ENCODE peak calls at places on chromosomes 1 and 21, in eight cellular contexts. R, U, G, Q, C, Z, J and D are unnamed samples.

GRCh38 chr1:46551597-46552095 is at the start of gene KNCN:
- DNase-seq in R (no peak), J (no peak), U (no peak), Z (no peak), Q (no peak), C (no peak), G (no peak), D (no peak)

GRCh38 chr1:112297536-112297935 is 98.5 kb upstream of the CTTNBP2NL start:
- DNase-seq in J (no peak), C (no peak), U (no peak), R (no peak), Z (no peak), Q (no peak), G (no peak), D (no peak)

GRCh38 chr1:24294228-24294672 is 24.9 kb upstream of the GRHL3 start:
- DNase-seq in J (no peak), R (peak), G (no peak), U (peak), Q (no peak), C (no peak), Z (no peak), D (no peak)

GRCh38 chr1:67484492-67484891 is 54.3 kb upstream of the SERBP1 start:
- DNase-seq in U (no peak), Z (no peak), J (no peak), C (no peak), G (no peak), R (no peak), Q (no peak), D (no peak)

GRCh38 chr1:9058465-9058864 is 11.0 kb downstream of the SLC2A5 start:
- DNase-seq in U (no peak), C (no peak), G (no peak), R (no peak), Q (no peak), Z (no peak), J (no peak), D (no peak)

GRCh38 chr21:41410361-41410760 is 15.7 kb upstream of the MX1 start:
- DNase-seq in J (no peak), R (no peak), Q (no peak), Z (no peak), G (no peak), U (no peak), C (no peak), D (no peak)

GRCh38 chr21:35231115-35231514 is 182.0 kb upstream of the RUNX1 start:
- DNase-seq in Q (no peak), U (no peak), Z (no peak), R (no peak), C (no peak), G (no peak), J (no peak), D (no peak)

GRCh38 chr1:217274927-217275616 is 355.8 kb downstream of the GPATCH2 start:
- DNase-seq in R (peak), Z (no peak), C (no peak), J (no peak), G (no peak), U (peak), Q (no peak), D (no peak)

GRCh38 chr1:53959664-53960250 is 13.6 kb downstream of the LRRC42 start:
- DNase-seq in C (no peak), J (no peak), Z (peak), R (no peak), Q (no peak), G (no peak), U (no peak), D (no peak)

GRCh38 chr1:31577515-31578191 is 1.3 kb downstream of the TINAGL1 start:
- DNase-seq in G (no peak), R (no peak), Z (no peak), U (no peak), Q (no peak), J (no peak), C (no peak), D (peak)

GRCh38 chr1:215568287-215568692 is 1.2 kb downstream of the KCTD3 start:
- DNase-seq in J (no peak), G (no peak), U (peak), Z (peak), C (no peak), R (peak), Q (no peak), D (no peak)

GRCh38 chr1:202304370-202304769 is 37.4 kb downstream of the UBE2T start:
- DNase-seq in Q (no peak), G (no peak), J (no peak), R (no peak), C (no peak), U (no peak), Z (no peak), D (no peak)

GRCh38 chr1:19775317-19775716 is 24.4 kb downstream of the TMCO4 start:
- DNase-seq in U (no peak), R (no peak), C (no peak), Z (no peak), J (no peak), Q (no peak), G (no peak), D (no peak)

GRCh38 chr1:247441621-247442020 is 16.3 kb downstream of the OR2B11 start:
- DNase-seq in J (no peak), C (no peak), Z (no peak), Q (no peak), R (no peak), U (no peak), G (no peak), D (no peak)

GRCh38 chr1:191074877-191075276 is 597.2 kb upstream of the BRINP3 start:
- DNase-seq in C (no peak), G (no peak), Q (no peak), R (no peak), U (no peak), J (no peak), Z (no peak), D (no peak)

GRCh38 chr1:192633533-192634258 is 2.3 kb upstream of the RGS13 start:
- DNase-seq in J (no peak), Q (no peak), C (no peak), Z (no peak), G (no peak), R (no peak), U (peak), D (no peak)

GRCh38 chr1:115727706-115728249 is 40.7 kb downstream of the CASQ2 start:
- DNase-seq in R (peak), C (peak), Z (no peak), U (peak), J (no peak), G (peak), Q (no peak), D (no peak)

GRCh38 chr1:49351744-49352143 is 575.1 kb upstream of the BEND5 start:
- DNase-seq in Z (no peak), G (no peak), C (no peak), J (no peak), R (no peak), U (no peak), Q (no peak), D (no peak)

GRCh38 chr1:184075040-184076029 is 23.8 kb downstream of the TSEN15 start:
- DNase-seq in Q (no peak), U (peak), R (no peak), G (no peak), C (no peak), Z (peak), J (no peak), D (no peak)

DNA sequence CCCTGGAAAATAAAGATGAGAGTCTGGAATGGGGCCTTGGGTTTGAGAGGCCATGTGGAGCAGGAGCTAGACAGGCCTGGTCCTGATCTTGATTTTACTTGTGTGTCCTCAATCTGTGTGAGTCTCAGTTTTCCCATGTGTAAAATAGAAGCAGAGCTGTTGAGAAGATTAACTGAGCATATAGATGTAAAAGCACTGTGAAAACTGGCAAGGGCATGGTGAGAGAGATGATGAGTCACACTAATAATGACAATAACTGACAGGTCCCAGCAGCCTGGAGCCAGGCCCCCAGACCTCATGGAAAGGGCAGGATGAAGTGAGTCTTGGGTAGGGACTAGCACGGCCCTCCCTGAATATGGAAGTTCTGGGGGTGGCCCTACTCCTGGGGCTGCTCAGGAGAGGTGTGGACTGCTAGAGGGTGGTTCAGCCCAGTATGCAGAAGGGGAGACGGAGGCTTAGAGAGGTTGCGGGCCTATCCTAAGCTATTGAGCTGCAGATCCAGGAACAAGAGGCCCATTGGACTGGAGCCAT is 2.8 kb upstream of the AHDC1 start:
- DNase-seq in C (no peak), U (no peak), R (no peak), Z (no peak), G (no peak), Q (no peak), J (no peak), D (no peak)
- TF ChIP-seq CTCF in C (no peak), U (no peak), R (no peak), Z (no peak), G (no peak), Q (no peak), J (no peak), D (peak)

GRCh38 chr1:183022202-183023145 is 746 bp upstream of the LAMC1 start:
- DNase-seq in C (peak), U (peak), J (no peak), Z (peak), Q (peak), G (peak), R (peak), D (peak)

GRCh38 chr1:183023146-183023600 is at the start of gene LAMC1:
- DNase-seq in C (peak), G (peak), R (peak), U (peak), Z (peak), Q (peak), J (no peak), D (peak)

GRCh38 chr1:183021405-183022201 is 1.6 kb upstream of the LAMC1 start:
- DNase-seq in C (no peak), J (no peak), U (no peak), G (no peak), Q (no peak), Z (no peak), R (no peak), D (no peak)

GRCh38 chr1:183024352-183025337 is 1.4 kb downstream of the LAMC1 start:
- DNase-seq in Q (no peak), R (no peak), U (no peak), C (no peak), Z (no peak), G (no peak), J (no peak), D (no peak)

GRCh38 chr1:183023601-183024351 is 556 bp downstream of the LAMC1 start:
- DNase-seq in Z (peak), Q (peak), R (no peak), U (no peak), G (peak), J (no peak), C (peak), D (peak)
- TF ChIP-seq CTCF in Z (peak), Q (no peak), R (peak), U (peak), G (peak), J (no peak), C (peak), D (peak)

DNA sequence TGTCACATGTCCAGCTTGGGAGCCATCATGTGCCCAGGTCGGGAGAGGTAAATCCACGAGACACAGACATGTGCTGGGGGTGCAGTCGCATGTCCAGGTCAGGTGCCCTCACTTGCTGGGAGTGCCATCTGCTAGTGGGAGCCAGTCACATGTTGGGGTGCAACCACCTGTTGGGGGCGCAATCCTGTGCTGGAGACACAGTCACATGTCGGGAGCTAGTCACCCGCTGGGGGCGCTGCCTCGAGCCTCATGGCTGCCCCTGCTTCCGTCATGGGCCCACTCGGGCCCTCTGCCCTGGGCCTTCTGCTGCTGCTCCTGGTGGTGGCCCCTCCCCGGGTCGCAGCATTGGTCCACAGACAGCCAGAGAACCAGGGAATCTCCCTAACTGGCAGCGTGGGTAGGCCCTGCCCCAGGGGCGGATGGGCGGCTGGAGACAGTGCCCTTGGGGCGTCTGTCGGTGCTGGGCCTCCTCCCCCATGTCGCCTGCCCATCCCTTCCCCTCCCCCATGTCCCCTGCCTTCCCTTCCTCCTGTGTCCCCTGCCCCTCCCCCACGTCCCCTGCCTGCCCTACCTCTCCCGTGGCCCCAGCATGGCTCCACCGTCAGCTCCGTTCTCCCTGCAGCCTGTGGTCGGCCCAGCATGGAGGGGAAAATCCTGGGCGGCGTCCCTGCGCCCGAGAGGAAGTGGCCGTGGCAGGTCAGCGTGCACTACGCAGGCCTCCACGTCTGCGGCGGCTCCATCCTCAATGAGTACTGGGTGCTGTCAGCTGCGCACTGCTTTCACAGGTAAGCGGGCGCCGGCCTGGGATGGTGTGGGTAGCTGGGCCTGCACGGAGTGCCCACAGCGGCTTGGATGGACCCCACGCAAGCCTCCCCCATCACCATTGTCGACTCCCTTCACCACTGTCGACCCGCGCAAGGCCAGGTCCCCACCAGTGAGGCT is at the start of gene PRSS38:
- DNase-seq in R (no peak), J (no peak), Z (no peak), Q (no peak), U (no peak), G (no peak), C (no peak), D (no peak)
- TF ChIP-seq CTCF in R (no peak), J (no peak), Z (no peak), Q (no peak), U (no peak), G (no peak), C (no peak), D (no peak)

DNA sequence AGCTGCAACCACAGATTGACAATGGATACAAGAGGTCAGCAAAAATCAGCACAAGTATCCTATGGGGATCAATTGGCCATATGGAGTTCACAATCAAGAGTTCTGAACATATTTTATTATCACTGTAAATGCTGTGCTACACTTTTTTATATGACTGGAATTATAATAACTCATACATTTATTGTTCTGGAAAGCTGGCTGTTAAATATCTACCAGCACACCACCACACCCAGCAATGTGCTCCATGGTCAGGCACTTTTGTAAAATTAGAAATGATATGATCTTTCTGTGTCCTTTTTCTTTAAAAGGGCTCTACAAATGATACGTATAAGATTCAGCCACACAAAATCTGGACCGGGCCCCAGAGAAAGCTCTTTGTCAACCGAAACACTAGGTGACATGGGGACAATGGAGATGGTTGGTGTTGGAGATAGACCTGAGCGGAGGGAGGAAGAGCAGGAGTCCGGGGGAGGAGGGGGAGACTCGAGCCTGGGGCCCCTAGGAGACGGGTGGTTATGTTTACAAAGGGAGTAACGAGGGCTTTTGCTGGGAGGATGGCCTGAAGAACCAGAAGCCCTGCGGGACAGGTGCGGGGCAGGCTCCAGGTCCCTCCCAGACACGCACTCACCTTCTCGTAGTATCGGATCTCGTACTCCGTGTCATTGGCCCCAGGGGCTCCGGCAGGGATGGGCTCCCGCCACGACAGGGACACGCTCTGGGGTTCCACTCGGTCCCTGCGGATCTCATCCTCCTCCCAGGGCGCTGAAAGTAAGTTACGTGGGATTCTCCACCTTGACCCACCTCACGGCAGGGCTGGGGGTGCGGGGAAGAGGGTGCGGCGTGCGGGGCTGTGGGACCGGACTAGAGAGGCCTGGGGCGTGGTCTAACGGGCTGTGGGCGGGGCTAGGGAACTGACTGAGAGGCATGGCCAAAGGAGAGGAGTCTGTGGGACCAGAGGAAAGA is 30.0 kb downstream of the EPHA10 start:
- DNase-seq in G (no peak), Z (peak), J (no peak), Q (no peak), R (no peak), U (no peak), C (no peak), D (no peak)
- TF ChIP-seq CTCF in G (no peak), Z (no peak), J (no peak), Q (no peak), R (no peak), U (no peak), C (no peak), D (no peak)